ENCODE peak calls at places on chromosomes 4 and X, in seven cellular contexts. O, K, R, A, M, C and V are unnamed samples.

GRCh38 chrX:85020216-85020615 is 16.5 kb downstream of the APOOL start:
- DNase-seq in C (no peak), K (no peak), O (no peak), M (no peak), A (no peak), R (no peak), V (no peak)

GRCh38 chr4:176569301-176569700 is 223.4 kb downstream of the VEGFC start:
- DNase-seq in K (no peak), O (no peak), C (no peak), R (no peak), M (no peak), A (no peak), V (no peak)

GRCh38 chr4:42653606-42654560 is 3.0 kb downstream of the ATP8A1 start:
- DNase-seq in A (no peak), R (no peak), K (no peak), O (no peak), C (no peak), M (no peak), V (no peak)

GRCh38 chrX:44708470-44708869 is 135.4 kb upstream of the DUSP21 start:
- DNase-seq in K (no peak), A (no peak), M (no peak), C (peak; percentile 29), R (no peak), O (no peak), V (no peak)

GRCh38 chrX:150205011-150205410 is 158.1 kb upstream of the MAMLD1 start:
- DNase-seq in A (no peak), C (peak; percentile 59), M (no peak), R (peak; percentile 29), K (no peak), O (no peak), V (no peak)

GRCh38 chrX:17590892-17591740 is 146.2 kb upstream of the SCML1 start:
- DNase-seq in A (peak; percentile 7), R (no peak), M (peak; percentile 80), O (peak; percentile 49), C (no peak), K (peak; percentile 29), V (no peak)

GRCh38 chr4:5433196-5433595 is 275.2 kb downstream of the EVC2 start:
- DNase-seq in A (no peak), R (no peak), O (no peak), M (no peak), C (no peak), K (no peak), V (no peak)

GRCh38 chr4:1493540-1494287 is 87.5 kb upstream of the NKX1-1 start:
- DNase-seq in A (no peak), K (no peak), O (no peak), C (no peak), R (no peak), M (no peak), V (no peak)

GRCh38 chr4:6957148-6957520 is 47.5 kb downstream of the TBC1D14 start:
- DNase-seq in M (peak; percentile 68), K (no peak), R (no peak), A (no peak), O (no peak), C (peak; percentile 63), V (no peak)

GRCh38 chr4:10116625-10117423 is at the start of gene WDR1:
- DNase-seq in R (peak; percentile 99), M (peak; percentile 94), C (peak; percentile 99), O (peak; percentile 98), A (peak; percentile 93), K (peak; percentile 93), V (peak; percentile 85)

GRCh38 chrX:74931214-74931613 is 6.0 kb upstream of the NEXMIF start:
- DNase-seq in R (no peak), K (no peak), M (no peak), A (no peak), C (no peak), O (no peak), V (no peak)

GRCh38 chr4:125317526-125317880 is 2.7 kb downstream of the FAT4 start:
- DNase-seq in K (peak; percentile 25), M (peak; percentile 54), O (no peak), R (peak; percentile 76), A (no peak), C (peak; percentile 89), V (no peak)

GRCh38 chrX:69258893-69259292 is 93.6 kb upstream of the PJA1 start:
- DNase-seq in C (peak; percentile 64), K (no peak), M (no peak), O (no peak), R (no peak), A (no peak), V (no peak)

GRCh38 chr4:109215511-109215910 is 86.9 kb downstream of the COL25A1 start:
- DNase-seq in K (no peak), R (no peak), C (no peak), A (no peak), O (no peak), M (no peak), V (no peak)

GRCh38 chr4:110970642-110971041 is 347.8 kb upstream of the PITX2 start:
- DNase-seq in K (no peak), O (no peak), C (no peak), A (no peak), R (no peak), M (peak; percentile 45), V (no peak)

GRCh38 chrX:133188631-133189030 is 29.5 kb downstream of the TFDP3 start:
- DNase-seq in K (no peak), O (no peak), A (no peak), C (no peak), M (no peak), R (no peak), V (no peak)

GRCh38 chr4:13289391-13289790 is 194.7 kb downstream of the RAB28 start:
- DNase-seq in C (no peak), M (peak; percentile 11), K (no peak), A (no peak), R (no peak), O (no peak), V (no peak)

GRCh38 chr4:22345678-22346077 is 170.2 kb downstream of the ADGRA3 start:
- DNase-seq in C (no peak), R (no peak), M (no peak), A (no peak), O (no peak), K (no peak), V (no peak)

GRCh38 chr4:177105526-177105925 is 204.1 kb upstream of the NEIL3 start:
- DNase-seq in K (no peak), C (no peak), O (no peak), A (no peak), M (no peak), R (no peak), V (no peak)

GRCh38 chr4:10105920-10106319 is 10.7 kb downstream of the WDR1 start:
- DNase-seq in O (no peak), K (no peak), A (no peak), R (no peak), C (no peak), M (no peak), V (no peak)

GRCh38 chr4:173301518-173302201 is 32.5 kb downstream of the HMGB2 start:
- DNase-seq in O (no peak), K (no peak), R (no peak), A (no peak), M (peak; percentile 66), C (no peak), V (no peak)

GRCh38 chr4:181189751-181190150 is 1053.5 kb upstream of the TENM3 start:
- DNase-seq in R (no peak), M (no peak), C (no peak), A (no peak), K (no peak), O (no peak), V (no peak)
- TF ChIP-seq POLR2A in R (no peak), M (no peak), C (no peak), A (no peak), K (no peak), O (no peak), V (no peak)

DNA sequence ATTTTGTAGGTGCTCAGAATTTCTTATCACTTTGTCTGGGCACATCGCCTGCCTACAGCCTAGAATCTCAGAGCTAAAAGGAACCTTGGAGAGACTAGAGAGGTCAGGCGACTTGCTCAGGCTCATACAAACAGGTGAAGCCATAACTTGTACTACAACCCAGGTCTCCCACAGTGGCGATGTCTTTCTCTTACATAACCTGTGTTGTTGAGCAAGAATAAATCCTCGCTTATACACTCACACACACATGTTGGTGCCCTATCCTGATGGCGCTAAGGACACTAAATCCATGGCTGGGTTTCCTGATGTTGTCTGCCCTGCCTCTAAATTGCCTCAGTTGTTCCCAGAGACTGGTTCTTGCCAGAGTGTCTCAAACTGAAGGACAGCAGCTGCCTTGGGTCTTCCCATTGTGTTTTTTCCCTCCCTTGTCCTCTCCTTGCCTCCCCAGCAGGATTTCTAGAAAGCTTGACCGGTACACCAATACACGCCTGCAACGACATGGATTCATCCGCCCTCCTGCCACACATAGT is 1.6 kb downstream of the TSC22D3 start:
- DNase-seq in K (no peak), M (no peak), O (no peak), R (no peak), A (no peak), C (peak; percentile 40), V (no peak)
- TF ChIP-seq POLR2A in K (no peak), M (no peak), O (no peak), R (no peak), A (no peak), C (no peak), V (no peak)

GRCh38 chr4:134327274-134328122 is 125.9 kb upstream of the PABPC4L start:
- DNase-seq in C (no peak), A (no peak), O (no peak), R (no peak), M (no peak), K (no peak), V (no peak)
- TF ChIP-seq POLR2A in C (no peak), A (no peak), O (no peak), R (no peak), M (no peak), K (no peak), V (no peak)

DNA sequence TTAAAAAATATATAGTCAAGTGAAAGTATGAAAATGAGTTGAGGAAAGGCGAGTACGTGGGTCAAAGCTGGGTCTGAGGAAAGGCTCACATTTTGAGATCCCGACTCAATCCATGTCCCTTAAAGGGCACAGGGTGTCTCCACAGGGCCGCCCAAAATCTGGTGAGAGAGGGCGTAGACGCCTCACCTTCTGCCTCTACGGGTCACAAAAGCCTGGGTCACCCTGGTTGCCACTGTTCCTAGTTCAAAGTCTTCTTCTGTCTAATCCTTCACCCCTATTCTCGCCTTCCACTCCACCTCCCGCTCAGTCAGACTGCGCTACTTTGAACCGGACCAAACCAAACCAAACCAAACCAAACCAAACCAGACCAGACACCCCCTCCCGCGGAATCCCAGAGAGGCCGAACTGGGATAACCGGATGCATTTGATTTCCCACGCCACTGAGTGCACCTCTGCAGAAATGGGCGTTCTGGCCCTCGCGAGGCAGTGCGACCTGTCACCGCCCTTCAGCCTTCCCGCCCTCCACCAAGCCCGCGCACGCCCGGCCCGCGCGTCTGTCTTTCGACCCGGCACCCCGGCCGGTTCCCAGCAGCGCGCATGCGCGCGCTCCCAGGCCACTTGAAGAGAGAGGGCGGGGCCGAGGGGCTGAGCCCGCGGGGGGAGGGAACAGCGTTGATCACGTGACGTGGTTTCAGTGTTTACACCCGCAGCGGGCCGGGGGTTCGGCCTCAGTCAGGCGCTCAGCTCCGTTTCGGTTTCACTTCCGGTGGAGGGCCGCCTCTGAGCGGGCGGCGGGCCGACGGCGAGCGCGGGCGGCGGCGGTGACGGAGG is at the start of gene FMR1:
- DNase-seq in C (peak; percentile 98), O (peak; percentile 93), A (peak; percentile 72), M (peak; percentile 86), R (peak; percentile 98), K (peak; percentile 89), V (peak; percentile 66)
- TF ChIP-seq POLR2A in C (no peak), O (peak; percentile 24), A (peak; percentile 34), M (peak; percentile 36), R (no peak), K (peak; percentile 68), V (no peak)